ENCODE peak calls at places on chromosomes 1 and 21, in five cellular contexts. One of them, this sample, is unnamed.

GRCh38 chr1:202662081-202662480 is 48.2 kb downstream of the SYT2 start:
- DNase-seq in WTC11: no peak
- DNase-seq in foreskin melanocyte: no peak
- DNase-seq in mesenchymal stem cell: no peak
- DNase-seq in KBM-7: no peak
- DNase-seq in this sample: no peak

GRCh38 chr1:28640766-28641165 is 2.1 kb downstream of the TAF12 start:
- DNase-seq in WTC11: no peak
- DNase-seq in foreskin melanocyte: no peak
- DNase-seq in mesenchymal stem cell: peak
- DNase-seq in KBM-7: peak
- DNase-seq in this sample: peak

GRCh38 chr1:175317309-175317708 is 124.7 kb upstream of the KIAA0040 start:
- DNase-seq in WTC11: peak
- DNase-seq in foreskin melanocyte: no peak
- DNase-seq in mesenchymal stem cell: no peak
- DNase-seq in KBM-7: peak
- DNase-seq in this sample: no peak

GRCh38 chr1:209490013-209490412 is 93.5 kb upstream of the CAMK1G start:
- DNase-seq in WTC11: no peak
- DNase-seq in foreskin melanocyte: no peak
- DNase-seq in mesenchymal stem cell: peak
- DNase-seq in KBM-7: no peak
- DNase-seq in this sample: no peak

GRCh38 chr21:16708431-16708830 is 804.4 kb upstream of the CXADR start:
- DNase-seq in WTC11: no peak
- DNase-seq in foreskin melanocyte: peak
- DNase-seq in mesenchymal stem cell: no peak
- DNase-seq in KBM-7: no peak
- DNase-seq in this sample: peak

GRCh38 chr1:151369621-151370048 is 2.9 kb downstream of the SELENBP1 start:
- DNase-seq in WTC11: no peak
- DNase-seq in foreskin melanocyte: no peak
- DNase-seq in mesenchymal stem cell: no peak
- DNase-seq in KBM-7: no peak
- DNase-seq in this sample: no peak

GRCh38 chr1:22665752-22666151 is 12.7 kb downstream of the C1QB start:
- DNase-seq in WTC11: peak
- DNase-seq in foreskin melanocyte: no peak
- DNase-seq in mesenchymal stem cell: peak
- DNase-seq in KBM-7: peak
- DNase-seq in this sample: peak

GRCh38 chr1:61157420-61157987 is 75.1 kb downstream of the NFIA start:
- DNase-seq in WTC11: no peak
- DNase-seq in foreskin melanocyte: peak
- DNase-seq in mesenchymal stem cell: peak
- DNase-seq in KBM-7: peak
- DNase-seq in this sample: no peak

GRCh38 chr1:27575861-27576331 is 28.0 kb downstream of the AHDC1 start:
- DNase-seq in WTC11: peak
- DNase-seq in foreskin melanocyte: no peak
- DNase-seq in mesenchymal stem cell: peak
- DNase-seq in KBM-7: no peak
- DNase-seq in this sample: peak

GRCh38 chr1:93447481-93448291 is at the start of gene FNBP1L:
- DNase-seq in WTC11: peak
- DNase-seq in foreskin melanocyte: no peak
- DNase-seq in mesenchymal stem cell: peak
- DNase-seq in KBM-7: peak
- DNase-seq in this sample: peak

GRCh38 chr1:223429313-223429731 is 36.1 kb downstream of the CCDC185 start:
- DNase-seq in WTC11: no peak
- DNase-seq in foreskin melanocyte: no peak
- DNase-seq in mesenchymal stem cell: no peak
- DNase-seq in KBM-7: no peak
- DNase-seq in this sample: no peak

GRCh38 chr21:29091032-29091431 is 17.6 kb upstream of the CCT8 start:
- DNase-seq in WTC11: no peak
- DNase-seq in foreskin melanocyte: peak
- DNase-seq in mesenchymal stem cell: peak
- DNase-seq in KBM-7: no peak
- DNase-seq in this sample: peak

GRCh38 chr1:10980094-10980577 is 32.3 kb upstream of the TARDBP start:
- DNase-seq in WTC11: peak
- DNase-seq in foreskin melanocyte: peak
- DNase-seq in mesenchymal stem cell: peak
- DNase-seq in KBM-7: no peak
- DNase-seq in this sample: no peak

GRCh38 chr1:225657462-225657989 is 4.6 kb upstream of the ENAH start:
- DNase-seq in WTC11: no peak
- DNase-seq in foreskin melanocyte: peak
- DNase-seq in mesenchymal stem cell: peak
- DNase-seq in KBM-7: no peak
- DNase-seq in this sample: peak

GRCh38 chr1:59570524-59570923 is 244.2 kb upstream of the HOOK1 start:
- DNase-seq in WTC11: no peak
- DNase-seq in foreskin melanocyte: no peak
- DNase-seq in mesenchymal stem cell: peak
- DNase-seq in KBM-7: peak
- DNase-seq in this sample: peak

GRCh38 chr1:37255111-37255795 is 219.1 kb upstream of the ZC3H12A start:
- DNase-seq in WTC11: peak
- DNase-seq in foreskin melanocyte: no peak
- DNase-seq in mesenchymal stem cell: no peak
- DNase-seq in KBM-7: peak
- DNase-seq in this sample: peak

GRCh38 chr1:116310172-116310571 is 62.9 kb upstream of the ATP1A1 start:
- DNase-seq in WTC11: no peak
- DNase-seq in foreskin melanocyte: peak
- DNase-seq in mesenchymal stem cell: no peak
- DNase-seq in KBM-7: no peak
- DNase-seq in this sample: no peak

This sample was measured in endothelial cell of umbilical vein.